ENCODE peak calls at places on chromosomes 5 and 9, in eight cellular contexts. A, R, E, J, F, Z, V and B are unnamed samples.
A peak's percentile ranks its signal among the peaks of the same experiment; 100 is the strongest.

GRCh38 chr9:133960568-133961129 is 31.5 kb downstream of the VAV2 start:
- DNase-seq in E (no peak), Z (no peak), A (no peak), V (no peak), J (no peak), R (peak; percentile 66), F (no peak), B (no peak)

GRCh38 chr5:84255318-84255717 is 129.4 kb downstream of the EDIL3 start:
- DNase-seq in A (no peak), R (no peak), Z (no peak), V (no peak), F (no peak), J (no peak), E (no peak), B (no peak)

GRCh38 chr5:143140492-143141231 is 262.8 kb downstream of the NR3C1 start:
- DNase-seq in A (no peak), J (no peak), Z (peak; percentile 33), V (no peak), F (no peak), E (no peak), R (no peak), B (no peak)

GRCh38 chr9:88826651-88827245 is 164.5 kb upstream of the S1PR3 start:
- DNase-seq in V (no peak), J (no peak), F (no peak), A (no peak), Z (no peak), R (no peak), E (no peak), B (no peak)

GRCh38 chr5:162852145-162852544 is 585.2 kb upstream of the CCNG1 start:
- DNase-seq in V (no peak), A (no peak), R (no peak), J (no peak), E (no peak), F (no peak), Z (no peak), B (no peak)

GRCh38 chr9:106945727-106946690 is 83.0 kb downstream of the ZNF462 start:
- DNase-seq in V (peak; percentile 75), F (no peak), E (no peak), J (no peak), A (no peak), Z (no peak), R (no peak), B (no peak)

GRCh38 chr9:137660144-137660543 is 41.3 kb downstream of the EHMT1 start:
- DNase-seq in R (no peak), V (no peak), J (no peak), Z (no peak), F (no peak), E (no peak), A (no peak), B (no peak)

GRCh38 chr9:113738506-113738897 is 137.6 kb upstream of the ZNF618 start:
- DNase-seq in V (no peak), R (no peak), J (no peak), Z (no peak), E (no peak), F (no peak), A (no peak), B (no peak)

GRCh38 chr9:7216004-7216821 is 458.4 kb downstream of the KDM4C start:
- DNase-seq in A (no peak), E (no peak), Z (no peak), V (no peak), J (peak; percentile 0), F (no peak), R (no peak), B (no peak)

GRCh38 chr5:157864067-157864466 is 5.1 kb upstream of the CLINT1 start:
- DNase-seq in V (no peak), F (no peak), E (no peak), A (no peak), R (no peak), Z (no peak), J (no peak), B (no peak)

GRCh38 chr5:31066655-31067328 is 126.7 kb upstream of the CDH6 start:
- DNase-seq in F (no peak), J (no peak), Z (no peak), R (no peak), E (no peak), A (no peak), V (no peak), B (no peak)

GRCh38 chr9:99921875-99922710 is 15.6 kb downstream of the STX17 start:
- DNase-seq in J (no peak), R (no peak), E (no peak), Z (no peak), A (no peak), V (no peak), F (no peak), B (no peak)

GRCh38 chr9:89534464-89534863 is 36.6 kb upstream of the SEMA4D start:
- DNase-seq in Z (no peak), E (no peak), R (no peak), A (no peak), J (no peak), F (no peak), V (no peak), B (no peak)

GRCh38 chr5:63794296-63794695 is 167.9 kb downstream of the HTR1A start:
- DNase-seq in E (no peak), R (no peak), Z (no peak), A (no peak), F (no peak), V (no peak), J (no peak), B (no peak)

GRCh38 chr9:136010615-136011341 is 49.6 kb upstream of the UBAC1 start:
- DNase-seq in J (no peak), Z (no peak), E (no peak), R (peak; percentile 86), A (no peak), V (no peak), F (no peak), B (no peak)

GRCh38 chr5:125043781-125044391 is 297.4 kb upstream of the ZNF608 start:
- DNase-seq in J (no peak), E (no peak), R (peak; percentile 75), Z (peak; percentile 66), V (peak; percentile 43), A (no peak), F (no peak), B (no peak)

GRCh38 chr5:17365756-17366155 is 132.3 kb upstream of the TAF11L2 start:
- DNase-seq in V (peak; percentile 48), E (no peak), F (no peak), Z (no peak), R (no peak), A (no peak), J (no peak), B (no peak)

GRCh38 chr5:81402180-81402930 is 8.4 kb upstream of the ACOT12 start:
- DNase-seq in Z (no peak), J (no peak), V (no peak), R (no peak), F (no peak), E (no peak), A (no peak), B (no peak)

GRCh38 chr5:2751592-2752021 is at the start of gene IRX2:
- DNase-seq in A (no peak), V (peak; percentile 97), E (no peak), R (peak; percentile 97), J (no peak), F (no peak), Z (peak; percentile 94), B (no peak)

GRCh38 chr5:93186031-93186682 is 394.9 kb downstream of the NR2F1-AS1 start:
- DNase-seq in F (no peak), A (no peak), V (peak; percentile 72), E (no peak), Z (no peak), J (no peak), R (no peak), B (no peak)

GRCh38 chr9:3708751-3709150 is 182.9 kb upstream of the RFX3 start:
- DNase-seq in F (no peak), J (no peak), Z (peak; percentile 96), E (no peak), V (peak; percentile 33), A (no peak), R (no peak), B (no peak)

GRCh38 chr5:73122875-73123810 is 2.8 kb downstream of the TMEM171 start:
- DNase-seq in A (no peak), F (no peak), R (no peak), J (no peak), Z (no peak), E (no peak), V (peak; percentile 43), B (no peak)

GRCh38 chr9:130948266-130948665 is 9.2 kb upstream of the FIBCD1 start:
- DNase-seq in R (no peak), J (no peak), E (no peak), F (no peak), V (no peak), A (no peak), Z (no peak), B (no peak)

GRCh38 chr9:134707031-134707680 is 65.6 kb downstream of the COL5A1 start:
- DNase-seq in R (peak; percentile 93), Z (peak; percentile 90), E (no peak), A (no peak), J (no peak), V (peak; percentile 76), F (no peak), B (no peak)

GRCh38 chr5:172683696-172684464 is 42.8 kb downstream of the NEURL1B start:
- DNase-seq in Z (no peak), J (peak; percentile 34), V (no peak), E (peak; percentile 48), A (peak; percentile 15), F (peak; percentile 67), R (peak; percentile 80), B (peak; percentile 41)

GRCh38 chr5:15786884-15787283 is 286.9 kb downstream of the FBXL7 start:
- DNase-seq in A (no peak), R (no peak), V (no peak), Z (no peak), E (no peak), J (no peak), F (no peak), B (no peak)

GRCh38 chr9:116944714-116945534 is 257.8 kb downstream of the TRIM32 start:
- DNase-seq in Z (no peak), R (no peak), F (no peak), J (no peak), E (no peak), A (no peak), V (no peak), B (no peak)

GRCh38 chr5:37812365-37812764 is 27.5 kb downstream of the GDNF start:
- DNase-seq in J (no peak), V (no peak), A (no peak), E (no peak), R (no peak), F (no peak), Z (no peak), B (no peak)

GRCh38 chr5:68350176-68350575 is 134.6 kb downstream of the PIK3R1 start:
- DNase-seq in R (no peak), E (no peak), Z (no peak), A (no peak), F (no peak), J (no peak), V (no peak), B (no peak)

GRCh38 chr5:172906888-172907287 is 52.3 kb upstream of the RPL26L1 start:
- DNase-seq in A (no peak), R (no peak), J (no peak), E (no peak), Z (no peak), F (no peak), V (no peak), B (no peak)

GRCh38 chr9:137301086-137301947 is 754 bp downstream of the NRARP start:
- DNase-seq in Z (peak; percentile 31), E (no peak), R (peak; percentile 85), J (no peak), A (no peak), V (no peak), F (no peak), B (no peak)

GRCh38 chr5:81854915-81855314 is 104.0 kb upstream of the SSBP2 start:
- DNase-seq in Z (no peak), V (no peak), J (no peak), E (no peak), A (no peak), R (no peak), F (no peak), B (no peak)

GRCh38 chr9:7467186-7467585 is 332.4 kb downstream of the DMAC1 start:
- DNase-seq in Z (no peak), F (no peak), R (no peak), V (no peak), E (no peak), J (no peak), A (no peak), B (no peak)

GRCh38 chr5:43042626-43043399 is 2.7 kb upstream of the ANXA2R start:
- DNase-seq in Z (peak; percentile 57), A (peak; percentile 72), R (peak; percentile 91), F (peak; percentile 53), V (no peak), J (peak; percentile 40), E (peak; percentile 68), B (peak; percentile 46)